ENCODE peak calls at places on chromosomes 13 and 19, in eight cellular contexts. S is colonic mucosa, Q is fibroblast of the aortic adventitia, C is pancreas, O is fibroblast of mammary gland, N is adipocyte, D is fibroblast of pulmonary artery, L is neural progenitor cell. K is an unnamed sample.
A peak's percentile ranks its signal among the peaks of the same experiment; 100 is the strongest.

GRCh38 chr13:110726726-110727125 is 13.2 kb downstream of the ING1 start:
- DNase-seq in S (no peak), Q (no peak), C (no peak), O (no peak), N (no peak), D (no peak), L (no peak), K (no peak)

GRCh38 chr19:22625266-22626035 is 8.7 kb upstream of the ZNF492 start:
- DNase-seq in S (no peak), Q (no peak), C (no peak), O (no peak), N (no peak), D (no peak), L (no peak), K (peak; percentile 45)

GRCh38 chr13:51064753-51065152 is 46.3 kb downstream of the C13orf42 start:
- DNase-seq in S (no peak), Q (no peak), C (no peak), O (no peak), N (no peak), D (no peak), L (no peak), K (no peak)

GRCh38 chr19:56491399-56491798 is 14.3 kb upstream of the ZNF667 start:
- DNase-seq in S (no peak), Q (no peak), C (no peak), O (no peak), N (peak; percentile 26), D (peak; percentile 10), L (no peak), K (no peak)

GRCh38 chr13:29511439-29511814 is 84.1 kb downstream of the SLC7A1 start:
- DNase-seq in S (no peak), Q (no peak), C (no peak), O (no peak), N (no peak), D (no peak), L (no peak), K (no peak)

GRCh38 chr19:55305491-55305890 is 19.6 kb downstream of the TMEM150B start:
- DNase-seq in S (peak; percentile 40), Q (peak; percentile 25), C (no peak), O (no peak), N (peak; percentile 41), D (peak; percentile 31), L (peak; percentile 76), K (peak; percentile 91)

GRCh38 chr19:17358395-17358794 is 18.7 kb downstream of the PLVAP start:
- DNase-seq in S (no peak), Q (no peak), C (no peak), O (peak; percentile 37), N (no peak), D (no peak), L (no peak), K (peak; percentile 92)

GRCh38 chr19:13318190-13318589 is 168.0 kb downstream of the IER2 start:
- DNase-seq in S (no peak), Q (no peak), C (no peak), O (no peak), N (no peak), D (no peak), L (no peak), K (no peak)

GRCh38 chr13:100495455-100495854 is 93.1 kb downstream of the GGACT start:
- DNase-seq in S (no peak), Q (no peak), C (no peak), O (no peak), N (no peak), D (no peak), L (no peak), K (no peak)

GRCh38 chr13:112159575-112160547 is 92.9 kb downstream of the SOX1 start:
- DNase-seq in S (peak; percentile 87), Q (no peak), C (no peak), O (no peak), N (no peak), D (no peak), L (no peak), K (no peak)

GRCh38 chr13:84834201-84834600 is 951.9 kb upstream of the SLITRK1 start:
- DNase-seq in S (no peak), Q (no peak), C (no peak), O (no peak), N (no peak), D (no peak), L (no peak), K (no peak)

GRCh38 chr19:34184880-34185491 is 12.7 kb downstream of the LSM14A start:
- DNase-seq in S (no peak), Q (peak; percentile 38), C (no peak), O (peak; percentile 39), N (peak; percentile 40), D (peak; percentile 20), L (no peak), K (no peak)

GRCh38 chr13:27026396-27026795 is 145.2 kb downstream of the USP12 start:
- DNase-seq in S (no peak), Q (no peak), C (no peak), O (no peak), N (no peak), D (no peak), L (no peak), K (no peak)

GRCh38 chr19:44777715-44778347 is at the start of gene CBLC:
- DNase-seq in S (peak; percentile 95), Q (no peak), C (peak; percentile 94), O (no peak), N (no peak), D (no peak), L (peak; percentile 89), K (peak; percentile 70)

GRCh38 chr13:20637811-20638210 is 65.7 kb upstream of the IL17D start:
- DNase-seq in S (no peak), Q (no peak), C (no peak), O (no peak), N (no peak), D (no peak), L (no peak), K (no peak)

GRCh38 chr19:30682576-30683536 is 310.7 kb downstream of the ZNF536 start:
- DNase-seq in S (peak; percentile 68), Q (peak; percentile 86), C (peak; percentile 76), O (peak; percentile 92), N (peak; percentile 95), D (peak; percentile 70), L (peak; percentile 80), K (peak; percentile 96)

GRCh38 chr19:33456076-33456844 is 65.3 kb downstream of the PEPD start:
- DNase-seq in S (no peak), Q (no peak), C (no peak), O (no peak), N (no peak), D (no peak), L (no peak), K (peak; percentile 36)

DNA sequence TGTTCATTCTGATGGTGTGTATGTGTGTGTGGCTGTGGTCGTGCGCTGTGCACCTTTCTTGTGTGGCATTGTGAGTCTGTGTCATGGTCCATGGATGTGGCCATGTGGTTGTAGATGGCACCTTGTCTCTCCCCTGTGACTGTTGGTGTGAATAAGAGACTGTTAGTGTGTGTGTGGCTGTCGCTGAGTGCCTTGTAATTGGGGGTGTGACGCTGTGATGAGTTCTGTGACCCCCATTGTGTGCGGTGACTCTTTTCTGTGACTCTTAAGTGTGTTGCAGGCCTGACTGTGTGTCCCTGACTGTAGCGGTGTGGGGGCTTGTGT is 804 bp downstream of the PLPPR2 start:
- DNase-seq in S (no peak), Q (no peak), C (no peak), O (no peak), N (no peak), D (no peak), L (no peak), K (peak; percentile 81)
- H3K4me3 ChIP-seq in S (peak overlapping the region; percentile 50), Q (peak overlapping the region; percentile 94), C (peak overlapping the region; percentile 64), O (peak overlapping the region; percentile 66), N (peak overlapping the region; percentile 81), D (peak overlapping the region; percentile 81), L (no peak overlapping the region), K (peak overlapping the region; percentile 74)

GRCh38 chr19:41353466-41354342 is at the start of gene TGFB1:
- DNase-seq in S (peak; percentile 82), Q (peak; percentile 88), C (peak; percentile 83), O (peak; percentile 81), N (peak; percentile 96), D (peak; percentile 93), L (peak; percentile 85), K (peak; percentile 99)

GRCh38 chr19:41355035-41355434 is 1.3 kb upstream of the TGFB1 start:
- DNase-seq in S (no peak), Q (no peak), C (no peak), O (no peak), N (no peak), D (no peak), L (no peak), K (no peak)

GRCh38 chr19:41352609-41353465 is 885 bp downstream of the TGFB1 start:
- DNase-seq in S (peak; percentile 73), Q (peak; percentile 46), C (peak; percentile 66), O (peak; percentile 51), N (peak; percentile 79), D (peak; percentile 51), L (peak; percentile 81), K (peak; percentile 96)

GRCh38 chr19:41355802-41356201 is 2.1 kb upstream of the TGFB1 start:
- DNase-seq in S (no peak), Q (no peak), C (no peak), O (no peak), N (no peak), D (no peak), L (no peak), K (peak; percentile 44)

DNA sequence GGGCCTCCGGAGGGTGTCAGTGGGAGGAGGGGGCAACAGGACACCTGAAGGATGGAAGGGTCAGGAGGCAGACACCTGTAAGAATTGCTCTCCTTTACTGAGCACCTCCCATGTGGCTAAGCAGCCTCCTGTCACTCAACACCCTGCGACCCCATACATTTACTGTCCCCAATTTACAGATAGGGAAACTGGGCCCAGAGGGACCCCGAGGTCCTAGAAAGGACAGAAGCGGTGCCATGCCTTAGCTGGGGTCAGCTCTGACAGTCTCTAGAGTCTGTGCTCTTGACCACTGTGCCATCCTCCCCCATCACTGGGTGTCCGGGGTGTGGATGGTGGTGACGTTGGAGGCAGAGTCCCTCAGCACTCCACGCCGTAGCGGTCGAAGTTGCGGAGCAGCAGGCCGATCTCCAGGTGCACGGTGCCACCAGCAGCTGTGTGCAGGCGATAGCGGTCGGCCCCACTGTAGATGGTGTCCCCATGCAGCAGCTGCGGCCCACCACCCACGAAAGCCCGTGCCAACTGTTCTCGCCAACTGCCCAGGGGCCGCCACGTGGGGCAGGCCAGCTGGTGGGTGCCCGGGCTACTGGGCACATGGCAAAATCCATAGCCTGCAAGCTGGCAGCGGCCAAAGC is 737 bp upstream of the TGFB1 start:
- DNase-seq in S (peak; percentile 28), Q (no peak), C (peak; percentile 50), O (no peak), N (no peak), D (no peak), L (no peak), K (peak; percentile 71)
- H3K4me3 ChIP-seq in S (no peak overlapping the region), Q (peak overlapping the region; percentile 62), C (peak overlapping the region; percentile 65), O (peak overlapping the region; percentile 89), N (peak overlapping the region; percentile 72), D (peak overlapping the region; percentile 93), L (peak overlapping the region; percentile 67), K (peak overlapping the region; percentile 93)

GRCh38 chr13:113855931-113856715 is 7.8 kb downstream of the GAS6 start:
- DNase-seq in S (no peak), Q (no peak), C (peak; percentile 14), O (no peak), N (no peak), D (no peak), L (no peak), K (peak; percentile 63)
- H3K4me3 ChIP-seq in S (no peak overlapping the region), Q (no peak overlapping the region), C (no peak overlapping the region), O (no peak overlapping the region), N (no peak overlapping the region), D (no peak overlapping the region), L (no peak overlapping the region), K (no peak overlapping the region)

DNA sequence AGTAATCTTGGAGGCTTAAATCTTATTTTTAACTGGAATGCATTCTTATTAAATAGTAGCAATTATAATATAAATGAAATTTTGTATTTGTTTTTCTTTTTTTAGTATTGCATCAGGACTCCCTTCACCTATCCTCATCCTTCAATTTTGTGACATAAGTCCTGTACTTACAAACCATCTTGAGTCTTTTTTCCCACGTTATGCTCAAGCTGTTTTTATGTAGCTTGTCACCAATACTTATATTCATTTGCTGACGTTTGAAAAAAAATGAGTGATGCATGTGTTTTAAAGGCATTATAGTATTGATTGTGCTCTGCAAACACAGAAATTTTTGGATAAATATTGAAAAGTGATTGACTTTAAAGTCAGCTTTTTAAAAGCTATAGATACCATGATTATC is 888 bp downstream of the GPR18 start:
- DNase-seq in S (no peak), Q (no peak), C (no peak), O (no peak), N (no peak), D (no peak), L (no peak), K (no peak)
- H3K4me3 ChIP-seq in S (no peak overlapping the region), Q (no peak overlapping the region), C (no peak overlapping the region), O (no peak overlapping the region), N (no peak overlapping the region), D (no peak overlapping the region), L (no peak overlapping the region), K (no peak overlapping the region)